ENCODE peak calls at places on chromosomes 13 and 19, in four cellular contexts. C, T, M and D are unnamed samples.
A peak's percentile ranks its signal among the peaks of the same experiment; 100 is the strongest.

GRCh38 chr13:73040968-73041580 is 17.7 kb upstream of the KLF5 start:
- DNase-seq in T (no peak), M (peak; percentile 97), C (no peak), D (no peak)

GRCh38 chr19:17394891-17395415 is 957 bp upstream of the CCDC194 start:
- DNase-seq in C (peak; percentile 53), T (peak; percentile 86), M (peak; percentile 81), D (peak; percentile 94)

GRCh38 chr13:42696191-42696590 is 85.2 kb upstream of the FAM216B start:
- DNase-seq in M (peak; percentile 37), C (peak; percentile 80), T (no peak), D (no peak)

GRCh38 chr19:41638624-41639023 is 11.8 kb upstream of the CEACAM4 start:
- DNase-seq in M (no peak), T (peak; percentile 24), C (no peak), D (no peak)

GRCh38 chr13:101727118-101727517 is 274.6 kb downstream of the ITGBL1 start:
- DNase-seq in M (no peak), C (no peak), T (no peak), D (no peak)

GRCh38 chr13:24540236-24541126 is 27.9 kb upstream of the PARP4 start:
- DNase-seq in M (no peak), T (peak; percentile 82), C (no peak), D (peak; percentile 72)

GRCh38 chr13:27406178-27406939 is 18.1 kb upstream of the GTF3A start:
- DNase-seq in T (no peak), C (peak; percentile 49), M (peak; percentile 43), D (peak; percentile 39)

GRCh38 chr13:110433014-110433413 is 125.9 kb downstream of the COL4A2 start:
- DNase-seq in M (no peak), T (no peak), C (no peak), D (no peak)

GRCh38 chr13:96499646-96500045 is 409.7 kb downstream of the HS6ST3 start:
- DNase-seq in M (no peak), T (no peak), C (no peak), D (no peak)

GRCh38 chr19:1852294-1852646 is 4.0 kb upstream of the REXO1 start:
- DNase-seq in T (no peak), M (no peak), C (no peak), D (no peak)
- H2AK5ac ChIP-seq in T (no peak overlapping the region), M (no peak overlapping the region), C (no peak overlapping the region), D (no peak overlapping the region)

DNA sequence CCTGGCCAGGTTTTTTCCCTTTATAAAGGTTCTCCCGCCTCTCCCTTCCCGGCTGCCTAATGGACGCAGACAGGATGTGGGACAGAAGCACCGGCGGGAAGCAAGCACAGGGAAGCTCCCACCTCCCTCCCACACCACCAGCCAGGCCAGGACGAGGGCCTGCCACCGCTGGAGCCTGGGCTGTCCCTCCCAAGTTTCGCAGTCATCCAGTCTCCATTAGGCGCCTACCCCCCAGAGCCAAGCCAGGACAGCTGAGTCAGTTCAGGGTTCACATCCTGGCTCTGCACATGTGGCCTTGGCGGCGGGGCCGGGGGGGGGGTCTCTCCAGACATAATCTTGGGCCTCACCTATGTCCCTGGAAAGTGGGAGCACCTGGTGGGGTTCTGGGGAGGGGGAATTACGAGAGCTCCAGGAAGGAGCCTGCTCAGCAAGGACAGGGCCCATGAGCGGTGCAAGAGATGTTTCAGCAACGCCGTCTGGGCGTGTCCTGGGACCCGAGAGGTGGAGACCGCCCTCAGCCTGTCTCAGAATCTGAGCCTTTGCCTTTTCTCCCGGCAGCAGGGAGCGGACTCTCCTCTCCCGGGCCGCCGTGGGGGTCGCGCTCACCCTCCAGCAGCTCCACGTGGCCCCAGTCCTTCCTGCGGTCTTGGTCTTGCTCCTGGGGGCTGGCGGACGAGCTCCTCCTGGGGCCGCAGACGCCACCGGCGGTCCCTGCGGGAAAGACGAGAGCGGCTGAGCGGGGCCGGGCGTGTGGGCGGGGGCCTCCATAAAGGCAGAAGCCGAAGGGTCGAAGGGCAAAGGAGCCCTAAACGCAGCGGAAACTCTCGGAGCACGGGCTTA is 889 bp downstream of the POLRMT start:
- DNase-seq in M (peak; percentile 58), T (peak; percentile 67), C (peak; percentile 36), D (peak; percentile 82)
- H2AK5ac ChIP-seq in M (peak overlapping the region; percentile 92), T (no peak overlapping the region), C (peak overlapping the region; percentile 88), D (no peak overlapping the region)

GRCh38 chr19:11295665-11296245 is at the start of gene TSPAN16:
- DNase-seq in M (no peak), T (no peak), C (no peak), D (no peak)
- H2AK5ac ChIP-seq in M (no peak within 1 kb of the TSS), T (no peak within 1 kb of the TSS), C (peak within 1 kb of the TSS; percentile 24), D (no peak within 1 kb of the TSS)

GRCh38 chr19:1018932-1019615 is 1.8 kb downstream of the TMEM259 start:
- DNase-seq in C (no peak), T (no peak), M (no peak), D (no peak)

GRCh38 chr19:1018393-1018792 is 2.5 kb downstream of the TMEM259 start:
- DNase-seq in T (no peak), C (no peak), M (no peak), D (no peak)

GRCh38 chr19:1020868-1021425 is at the start of gene TMEM259:
- DNase-seq in M (peak; percentile 98), T (peak; percentile 93), C (peak; percentile 96), D (peak; percentile 97)

GRCh38 chr19:1019616-1019961 is 1.3 kb downstream of the TMEM259 start:
- DNase-seq in M (no peak), C (no peak), T (no peak), D (no peak)

GRCh38 chr19:1019980-1020867 is 699 bp downstream of the TMEM259 start:
- DNase-seq in T (no peak), C (no peak), M (no peak), D (peak; percentile 64)
- H2AK5ac ChIP-seq in T (no peak overlapping the region), C (peak overlapping the region; percentile 90), M (peak overlapping the region; percentile 13), D (no peak overlapping the region)

GRCh38 chr13:93967286-93967685 is 512.2 kb downstream of the DCT start:
- DNase-seq in M (no peak), C (no peak), T (no peak), D (no peak)
- H2AK5ac ChIP-seq in M (no peak overlapping the region), C (no peak overlapping the region), T (no peak overlapping the region), D (no peak overlapping the region)

GRCh38 chr19:19404879-19405860 is at the start of gene GATAD2A:
- DNase-seq in T (peak; percentile 84), M (peak; percentile 95), C (peak; percentile 89), D (peak; percentile 93)
- H2AK5ac ChIP-seq in T (no peak within 1 kb of the TSS), M (peak within 1 kb of the TSS; percentile 71), C (peak within 1 kb of the TSS; percentile 88), D (no peak within 1 kb of the TSS)

GRCh38 chr19:1258707-1259205 is 10.4 kb downstream of the MIDN start:
- DNase-seq in M (peak; percentile 33), C (no peak), T (no peak), D (no peak)
- H2AK5ac ChIP-seq in M (no peak overlapping the region), C (no peak overlapping the region), T (no peak overlapping the region), D (no peak overlapping the region)

GRCh38 chr19:45873219-45873772 is 9.2 kb downstream of the FOXA3 start:
- DNase-seq in C (no peak), T (no peak), M (no peak), D (no peak)
- H2AK5ac ChIP-seq in C (no peak overlapping the region), T (no peak overlapping the region), M (no peak overlapping the region), D (no peak overlapping the region)